ENCODE peak calls at places on chromosomes 5 and 9, in six cellular contexts. V, G, Z, X, I and K are unnamed samples. For H3K4me1, the result is how much of the 10 kb centered on the place peaks cover.

GRCh38 chr5:73447234-73448071 is 1.1 kb downstream of the FOXD1 start:
- DNase-seq in Z (peak), I (no peak), G (peak), X (no peak), V (peak), K (peak)

GRCh38 chr5:76524872-76525271 is 98.3 kb downstream of the F2RL2 start:
- DNase-seq in Z (no peak), X (no peak), I (no peak), G (no peak), V (peak), K (no peak)

GRCh38 chr5:179276838-179277395 is 68.3 kb downstream of the ADAMTS2 start:
- DNase-seq in X (no peak), G (no peak), V (no peak), Z (no peak), I (no peak), K (peak)

GRCh38 chr5:122126177-122126701 is 3.1 kb upstream of the ZNF474 start:
- DNase-seq in Z (no peak), G (peak), X (no peak), I (no peak), V (peak), K (no peak)

GRCh38 chr5:166340039-166340438 is 1951.4 kb upstream of the WWC1 start:
- DNase-seq in G (no peak), V (peak), Z (no peak), I (no peak), X (no peak), K (no peak)

GRCh38 chr5:67257063-67257462 is 60.5 kb upstream of the CD180 start:
- DNase-seq in Z (no peak), V (no peak), G (no peak), I (no peak), X (no peak), K (no peak)

GRCh38 chr9:129550199-129550839 is 70.6 kb downstream of the C9orf50 start:
- DNase-seq in Z (peak), V (peak), X (peak), G (peak), I (peak), K (peak)

GRCh38 chr5:168227973-168228615 is 63.4 kb upstream of the WWC1 start:
- DNase-seq in X (no peak), Z (no peak), I (no peak), V (peak), G (no peak), K (no peak)

GRCh38 chr9:21831841-21832509 is 29.5 kb downstream of the MTAP start:
- DNase-seq in V (peak), Z (no peak), X (no peak), I (no peak), G (peak), K (no peak)

GRCh38 chr5:31674371-31674770 is 35.4 kb downstream of the PDZD2 start:
- DNase-seq in X (no peak), V (no peak), G (no peak), I (no peak), Z (no peak), K (no peak)

GRCh38 chr9:2461886-2462285 is 159.7 kb upstream of the VLDLR start:
- DNase-seq in G (no peak), X (no peak), I (no peak), Z (no peak), V (peak), K (no peak)

GRCh38 chr5:31366941-31367340 is 165.0 kb downstream of the DROSHA start:
- DNase-seq in G (no peak), V (peak), Z (no peak), X (no peak), I (no peak), K (no peak)

GRCh38 chr5:95826949-95827595 is 4.5 kb upstream of the GLRX start:
- DNase-seq in G (no peak), V (no peak), X (no peak), Z (no peak), I (no peak), K (no peak)

GRCh38 chr9:29150606-29151005 is 1577.3 kb upstream of the C9orf72 start:
- DNase-seq in G (peak), Z (no peak), I (no peak), X (no peak), V (peak), K (no peak)

GRCh38 chr5:151758141-151758429 is 346 bp downstream of the ATOX1 start:
- DNase-seq in I (no peak), X (no peak), G (no peak), Z (no peak), V (no peak), K (no peak)

GRCh38 chr5:179184521-179185050 is 124.4 kb downstream of the ZNF354C start:
- DNase-seq in X (no peak), V (no peak), G (no peak), I (no peak), Z (no peak), K (no peak)

GRCh38 chr5:147693238-147693637 is 89.3 kb downstream of the JAKMIP2 start:
- DNase-seq in Z (no peak), X (no peak), V (no peak), I (no peak), G (no peak), K (no peak)

GRCh38 chr5:28543699-28544098 is 1505.3 kb upstream of the CDH9 start:
- DNase-seq in Z (no peak), X (no peak), I (no peak), V (no peak), G (no peak), K (no peak)

GRCh38 chr9:118693645-118694044 is 675.6 kb downstream of the BRINP1 start:
- DNase-seq in Z (no peak), V (no peak), G (no peak), X (no peak), I (no peak), K (no peak)

DNA sequence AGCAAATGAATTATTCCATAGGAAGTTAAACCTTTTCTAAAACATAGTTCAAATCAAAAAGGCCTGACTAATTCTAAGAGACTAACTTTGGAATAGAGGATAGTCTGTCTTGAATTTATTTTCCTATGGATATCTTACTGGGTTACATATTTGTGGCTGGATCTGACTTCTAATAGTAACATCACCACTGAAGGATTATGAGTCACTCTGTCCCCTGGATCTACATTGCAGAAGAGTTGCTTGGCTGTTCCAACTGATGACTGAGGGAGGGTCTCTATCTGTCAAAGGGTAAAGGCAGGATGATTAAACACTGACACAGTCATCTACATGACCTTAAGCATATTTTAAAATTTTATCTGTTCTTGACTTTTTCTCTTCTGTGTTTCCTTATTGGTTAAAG is 119.6 kb upstream of the FST start:
- DNase-seq in V (peak), X (no peak), G (peak), Z (no peak), I (no peak), K (no peak)
- H3K4me1 ChIP-seq in V (under half), X (under half), G (under half), Z (under half), I (under half), K (under half)

DNA sequence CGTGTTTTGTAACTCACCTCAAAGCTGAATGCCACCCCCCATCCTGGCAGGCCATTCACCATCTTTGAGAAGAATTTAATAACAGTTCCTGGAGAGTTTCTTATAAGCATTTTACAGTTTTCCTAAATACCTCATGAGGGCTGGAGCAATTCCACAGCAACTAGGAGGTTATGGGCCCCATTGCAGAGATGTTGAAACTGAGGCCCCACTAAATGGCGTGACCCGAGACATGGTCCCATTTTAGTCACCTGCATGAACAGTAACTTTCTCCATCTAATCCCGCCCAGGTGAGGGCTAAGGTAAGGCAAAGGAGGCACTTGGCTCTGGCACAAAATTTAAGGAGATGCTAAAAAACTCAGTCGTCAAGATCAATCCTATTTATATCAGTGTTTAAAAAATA is 77.5 kb downstream of the PPARGC1B start:
- DNase-seq in V (no peak), G (no peak), X (no peak), I (no peak), Z (no peak), K (no peak)
- H3K4me1 ChIP-seq in V (under half), G (under half), X (under half), I (under half), Z (under half), K (under half)

GRCh38 chr9:35847786-35848185 is 18.8 kb downstream of the TMEM8B start:
- DNase-seq in V (no peak), I (no peak), G (no peak), X (peak), Z (no peak), K (no peak)
- H3K4me1 ChIP-seq in V (under half), I (under half), G (under half), X (under half), Z (under half), K (under half)

GRCh38 chr5:142958933-142959682 is 188.9 kb downstream of the ARHGAP26 start:
- DNase-seq in V (peak), X (no peak), Z (no peak), G (no peak), I (no peak), K (no peak)
- H3K4me1 ChIP-seq in V (under half), X (under half), Z (under half), G (under half), I (under half), K (under half)

GRCh38 chr5:157370967-157371366 is 89.0 kb upstream of the NIPAL4 start:
- DNase-seq in X (no peak), G (peak), Z (no peak), V (peak), I (no peak), K (no peak)
- H3K4me1 ChIP-seq in X (under half), G (under half), Z (under half), V (under half), I (under half), K (under half)

GRCh38 chr5:148973455-148973854 is 89.4 kb downstream of the SH3TC2 start:
- DNase-seq in X (no peak), V (peak), Z (no peak), G (no peak), I (no peak), K (no peak)
- H3K4me1 ChIP-seq in X (under half), V (under half), Z (under half), G (under half), I (under half), K (under half)

DNA sequence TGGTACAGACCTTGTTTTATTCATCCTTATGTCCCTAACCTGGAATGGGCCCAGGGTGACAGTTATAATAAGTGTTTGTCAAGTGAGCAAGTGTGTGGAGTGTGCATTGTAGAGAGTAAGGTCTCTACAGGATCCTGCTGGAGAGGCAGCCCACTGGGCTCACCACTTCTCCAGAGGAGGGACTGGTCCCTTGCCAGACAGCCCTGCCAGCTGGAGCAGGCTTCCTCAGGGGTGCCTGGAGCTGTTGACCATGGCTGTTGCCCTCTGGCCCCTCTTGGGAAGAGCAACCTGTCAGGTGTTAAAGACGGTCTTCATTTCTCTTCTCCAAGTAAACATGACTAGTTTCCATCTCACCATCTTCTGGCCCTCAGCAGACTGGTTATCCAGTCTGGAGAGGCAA is 20.0 kb downstream of the IRF1 start:
- DNase-seq in X (peak), I (no peak), V (no peak), Z (no peak), G (no peak), K (no peak)
- H3K4me1 ChIP-seq in X (under half), I (under half), V (under half), Z (half or more), G (under half), K (under half)

GRCh38 chr9:124012368-124013262 is 1.0 kb downstream of the LHX2 start:
- DNase-seq in V (no peak), X (no peak), Z (peak), G (no peak), I (no peak), K (no peak)

GRCh38 chr9:124009835-124010226 is 1.7 kb upstream of the LHX2 start:
- DNase-seq in G (no peak), Z (no peak), I (no peak), V (no peak), X (no peak), K (no peak)

GRCh38 chr9:124010665-124011321 is 775 bp upstream of the LHX2 start:
- DNase-seq in G (no peak), X (no peak), Z (peak), V (peak), I (no peak), K (no peak)

GRCh38 chr9:124010303-124010664 is 1.3 kb upstream of the LHX2 start:
- DNase-seq in Z (no peak), G (no peak), I (no peak), X (no peak), V (no peak), K (no peak)

DNA sequence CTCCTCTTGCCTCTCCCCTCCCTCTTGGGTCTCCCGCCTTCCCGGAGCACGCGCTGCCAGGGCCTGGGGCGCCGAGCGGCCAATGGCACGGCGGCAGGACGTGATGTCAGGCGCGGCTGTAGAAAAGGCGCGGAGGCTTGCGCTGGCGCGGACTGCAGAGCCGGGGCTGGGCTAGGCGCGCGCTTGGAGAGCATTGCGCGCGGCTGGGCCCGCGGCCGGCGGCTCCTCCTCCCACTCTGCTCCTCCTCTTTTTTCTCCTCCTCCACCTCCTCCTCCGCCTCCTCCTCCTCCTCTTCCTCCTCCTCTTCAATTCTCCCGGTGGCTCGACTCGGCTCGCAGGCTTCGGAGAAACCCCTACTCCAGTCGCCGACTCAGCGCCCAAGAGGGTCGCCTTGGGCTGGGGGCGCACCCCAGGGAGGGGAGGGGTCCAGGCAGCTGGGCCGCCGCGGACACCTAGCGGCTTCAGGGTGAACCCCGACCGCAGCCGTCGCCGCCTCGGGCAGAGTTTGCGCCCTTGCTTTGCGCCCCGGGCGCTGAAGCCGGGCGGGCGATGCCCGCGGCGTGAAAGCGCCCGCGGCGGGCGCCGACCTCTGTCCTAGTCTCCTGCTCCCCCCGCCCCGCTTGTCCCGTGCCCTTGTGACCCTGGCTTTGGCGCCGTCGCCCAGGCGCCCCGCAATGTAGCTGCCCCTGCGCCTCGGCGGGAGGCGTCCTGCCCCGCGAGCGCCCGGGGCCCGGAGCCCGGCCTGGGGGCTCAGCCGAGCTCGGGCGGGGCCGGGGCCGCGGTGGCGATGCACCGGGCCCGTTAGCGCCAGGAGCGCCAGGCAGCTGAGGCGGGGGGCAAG is at the start of gene LHX2:
- DNase-seq in Z (peak), V (peak), G (peak), I (no peak), X (no peak), K (peak)
- H3K4me1 ChIP-seq in Z (half or more), V (under half), G (under half), I (under half), X (under half), K (under half)

DNA sequence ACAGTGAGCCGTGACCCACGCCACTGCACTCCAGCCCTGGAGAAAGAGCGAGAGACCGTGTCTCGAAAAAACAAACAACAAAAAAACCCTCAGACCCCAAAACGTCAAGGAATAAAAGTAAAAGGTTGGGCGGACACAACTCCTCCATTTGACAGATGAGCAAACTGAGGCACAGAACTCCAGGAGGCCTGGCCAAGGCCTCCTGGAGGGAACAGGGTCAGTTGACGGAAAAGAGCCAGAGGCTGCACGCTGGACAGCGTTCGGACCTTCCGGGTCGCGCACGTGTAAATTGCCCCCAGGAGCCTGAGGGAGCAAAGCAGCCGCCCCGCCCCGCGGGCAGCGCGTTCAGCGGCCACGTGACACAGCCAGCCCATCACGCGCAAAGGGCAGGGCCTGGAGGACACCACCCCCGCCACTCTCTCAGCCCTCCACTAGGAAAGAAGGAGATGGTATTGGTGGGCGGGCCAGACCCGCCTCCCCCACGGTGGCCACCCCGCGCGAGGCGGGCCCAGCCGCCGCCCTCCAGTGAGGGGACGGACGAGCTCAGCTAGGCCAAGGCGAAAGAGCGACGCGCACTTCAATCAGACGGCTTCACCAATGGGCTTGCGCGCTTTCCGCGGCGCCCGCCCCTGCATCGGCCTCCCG is 81.5 kb downstream of the PTPDC1 start:
- DNase-seq in Z (peak), G (peak), V (peak), I (peak), X (peak), K (peak)
- H3K4me1 ChIP-seq in Z (under half), G (under half), V (under half), I (under half), X (under half), K (under half)

GRCh38 chr9:5624655-5625054 is 4.3 kb upstream of the RIC1 start:
- DNase-seq in Z (no peak), G (no peak), X (no peak), V (no peak), I (no peak), K (no peak)
- H3K4me1 ChIP-seq in Z (under half), G (under half), X (under half), V (under half), I (under half), K (under half)